ENCODE peak calls at places on chromosomes 5 and 9, in five cellular contexts. V is K562, U is stomach, Y is SK-N-SH, Q is HepG2. Z is an unnamed sample.

GRCh38 chr5:172005708-172006377 is 595 bp downstream of the FBXW11 start:
- DNase-seq in Q (peak; percentile 16), Y (peak; percentile 75), V (peak; percentile 27), U (peak; percentile 38), Z (no peak)

GRCh38 chr5:98773214-98773463 is 324 bp upstream of the RGMB start:
- DNase-seq in Q (no peak), Y (no peak), U (no peak), V (no peak), Z (no peak)

GRCh38 chr9:130682490-130683121 is 11.0 kb upstream of the EXOSC2 start:
- DNase-seq in Q (peak; percentile 62), Y (peak; percentile 89), U (peak; percentile 88), V (peak; percentile 71), Z (no peak)

GRCh38 chr5:89265511-89266169 is 382.7 kb upstream of the MEF2C start:
- DNase-seq in U (no peak), Y (no peak), Q (no peak), V (no peak), Z (no peak)

GRCh38 chr5:141848771-141849370 is 29.3 kb downstream of the PCDH1 start:
- DNase-seq in U (peak; percentile 80), Y (no peak), Q (peak; percentile 71), V (peak; percentile 71), Z (no peak)

GRCh38 chr5:24899180-24899579 is 254.4 kb upstream of the CDH10 start:
- DNase-seq in U (no peak), V (no peak), Y (no peak), Q (no peak), Z (no peak)

GRCh38 chr5:65512170-65512937 is 30.6 kb upstream of the ADAMTS6 start:
- DNase-seq in V (no peak), Y (no peak), Q (no peak), U (no peak), Z (no peak)

GRCh38 chr5:180049357-180049673 is 22.2 kb downstream of the RNF130 start:
- DNase-seq in Q (no peak), Y (peak; percentile 33), V (peak; percentile 36), U (no peak), Z (no peak)

GRCh38 chr9:98502311-98502975 is 206.3 kb downstream of the GABBR2 start:
- DNase-seq in U (no peak), Q (no peak), Y (no peak), V (no peak), Z (no peak)

GRCh38 chr9:134358968-134359319 is 32.7 kb downstream of the RXRA start:
- DNase-seq in Y (no peak), V (no peak), U (no peak), Q (no peak), Z (no peak)

GRCh38 chr9:129401623-129402340 is 219.1 kb downstream of the C9orf50 start:
- DNase-seq in Q (no peak), U (no peak), Y (no peak), V (peak; percentile 71), Z (no peak)

GRCh38 chr9:34651876-34652602 is at the start of gene IL11RA:
- DNase-seq in Q (peak; percentile 92), Y (no peak), V (peak; percentile 94), U (peak; percentile 69), Z (peak; percentile 96)

GRCh38 chr5:57082441-57083067 is 91.3 kb upstream of the GPBP1 start:
- DNase-seq in Q (peak; percentile 51), U (no peak), V (no peak), Y (peak; percentile 24), Z (no peak)

GRCh38 chr9:111993319-111993718 is 96.7 kb downstream of the UGCG start:
- DNase-seq in Y (no peak), V (no peak), Q (no peak), U (no peak), Z (no peak)

GRCh38 chr9:78436873-78437272 is 139.9 kb downstream of the PSAT1 start:
- DNase-seq in V (no peak), Q (no peak), Y (no peak), U (no peak), Z (no peak)

GRCh38 chr5:58294598-58295298 is 165.1 kb downstream of the PLK2 start:
- DNase-seq in U (no peak), Y (no peak), Q (no peak), V (no peak), Z (no peak)

GRCh38 chr9:14961372-14962068 is 51.3 kb upstream of the FREM1 start:
- DNase-seq in V (peak; percentile 11), U (no peak), Y (no peak), Q (peak; percentile 99), Z (no peak)

GRCh38 chr5:94281402-94281801 is 337.0 kb downstream of the KIAA0825 start:
- DNase-seq in Y (no peak), Q (no peak), U (no peak), V (no peak), Z (no peak)

GRCh38 chr5:92944903-92945629 is 636.0 kb downstream of the NR2F1-AS1 start:
- DNase-seq in V (no peak), U (no peak), Q (peak; percentile 83), Y (no peak), Z (no peak)

GRCh38 chr5:23704176-23704855 is 196.9 kb downstream of the PRDM9 start:
- DNase-seq in U (no peak), Y (no peak), Q (no peak), V (no peak), Z (no peak)

GRCh38 chr9:20683351-20684034 is 566 bp upstream of the FOCAD start:
- DNase-seq in Y (peak; percentile 45), Q (peak; percentile 25), U (peak; percentile 31), V (peak; percentile 18), Z (peak; percentile 93)

GRCh38 chr5:56751914-56752313 is 63.4 kb upstream of the MAP3K1 start:
- DNase-seq in Q (no peak), U (no peak), Y (no peak), V (no peak), Z (no peak)

GRCh38 chr9:21958833-21959232 is 35.4 kb downstream of the CDKN2A start:
- DNase-seq in Y (no peak), U (no peak), Q (no peak), V (no peak), Z (no peak)

GRCh38 chr5:146877783-146878470 is 630 bp downstream of the PPP2R2B start:
- DNase-seq in Y (peak; percentile 79), Q (no peak), V (no peak), U (no peak), Z (no peak)

DNA sequence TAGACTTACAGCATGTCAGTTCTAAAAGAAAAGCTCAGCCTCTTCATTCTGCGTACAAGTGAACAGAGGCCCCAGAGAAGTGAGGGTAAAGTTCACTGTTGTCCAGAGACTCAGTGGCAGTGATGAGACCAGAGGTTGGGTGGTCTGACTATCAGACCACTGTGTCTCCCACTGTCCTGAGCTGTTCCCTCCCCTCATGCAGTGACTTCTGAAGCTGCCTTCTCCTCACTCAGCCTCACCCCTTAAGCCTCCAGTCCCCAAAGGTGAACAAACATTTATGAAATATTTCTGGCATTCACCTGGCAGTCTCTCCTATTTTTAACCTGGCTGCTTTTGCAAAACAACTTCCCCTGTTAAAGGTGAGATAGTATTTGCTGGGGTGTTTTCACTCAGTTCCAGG is 54.7 kb downstream of the ABLIM3 start:
- DNase-seq in Y (no peak), V (no peak), U (no peak), Q (no peak), Z (no peak)
- H3K27ac ChIP-seq in Y (no peak overlapping the region), V (no peak overlapping the region), U (no peak overlapping the region), Q (no peak overlapping the region), Z (peak overlapping the region; percentile 29)

GRCh38 chr9:37466037-37466709 is 923 bp upstream of the ZBTB5 start:
- DNase-seq in Q (peak; percentile 25), V (peak; percentile 71), Y (peak; percentile 66), U (peak; percentile 74), Z (no peak)

GRCh38 chr9:37468620-37469019 is 3.4 kb upstream of the ZBTB5 start:
- DNase-seq in Y (no peak), V (no peak), Q (no peak), U (no peak), Z (no peak)

GRCh38 chr9:37464006-37464405 is 1.2 kb downstream of the ZBTB5 start:
- DNase-seq in Y (no peak), V (no peak), U (no peak), Q (no peak), Z (no peak)

GRCh38 chr9:37465249-37466036 is at the start of gene ZBTB5:
- DNase-seq in Y (peak; percentile 95), U (peak; percentile 99), V (peak; percentile 99), Q (peak; percentile 100), Z (peak; percentile 100)

DNA sequence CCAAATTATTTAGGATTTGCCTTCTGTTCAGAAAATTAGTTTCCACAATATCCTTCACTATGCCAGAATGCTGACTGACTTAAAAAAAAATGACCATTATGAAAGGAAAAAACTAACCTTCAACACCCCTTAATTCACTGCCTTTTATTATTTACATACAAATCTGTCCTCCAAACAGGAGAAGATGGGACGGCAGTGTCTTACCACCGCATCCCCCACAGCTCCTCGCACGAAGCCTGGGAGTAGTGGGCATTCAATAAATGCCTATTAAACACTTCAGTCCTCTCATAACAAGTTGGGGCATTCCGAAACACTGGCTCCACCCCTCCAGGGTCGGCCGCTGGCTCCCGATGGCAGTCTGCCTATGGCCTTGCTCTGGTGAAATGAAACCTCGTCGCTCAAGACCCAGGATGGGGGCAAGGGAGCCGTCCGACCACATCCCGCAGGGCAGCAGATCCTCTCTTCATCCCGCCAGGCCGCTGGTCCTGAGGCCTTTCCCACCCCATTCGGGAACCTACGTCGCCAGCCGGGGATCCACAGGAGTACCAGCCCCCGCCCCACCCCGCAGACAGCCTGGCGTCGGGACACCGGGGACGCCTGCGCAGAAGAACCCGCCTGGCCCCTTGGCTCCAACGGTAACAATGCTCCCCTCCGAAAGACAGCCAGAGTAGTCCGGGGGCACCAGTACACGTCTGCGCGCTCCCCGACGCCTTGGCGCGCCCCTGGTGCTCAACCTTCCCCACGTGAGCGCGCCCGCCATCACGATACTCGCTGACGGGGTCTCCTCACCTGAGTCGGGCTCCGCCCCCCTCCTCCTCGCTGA is 613 bp downstream of the ZBTB5 start:
- DNase-seq in V (no peak), Q (no peak), Y (no peak), U (peak; percentile 72), Z (peak; percentile 97)
- TF ChIP-seq POLR2AphosphoS5 in V (no peak), Q (no peak), Y (peak; percentile 62), U (no peak), Z (peak; percentile 51)

DNA sequence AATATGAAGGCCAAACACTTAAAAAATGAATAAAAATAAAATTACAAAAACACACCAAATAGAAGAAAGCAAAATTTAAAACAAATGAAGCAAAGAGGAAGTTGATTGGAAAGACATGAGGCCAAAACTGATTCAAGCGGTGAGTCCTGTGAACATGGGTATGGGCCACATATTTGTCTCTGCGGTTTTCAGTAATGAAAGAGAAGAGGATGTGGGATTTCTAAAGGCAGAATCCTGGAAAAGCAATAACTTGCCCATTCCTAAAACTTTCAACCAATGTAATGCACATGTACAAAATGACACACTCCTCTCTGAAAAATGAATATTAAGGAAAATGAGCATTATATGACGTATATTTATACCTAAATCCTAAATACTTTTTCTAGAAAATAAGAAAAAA is 263.7 kb downstream of the SEMA5A start:
- DNase-seq in V (no peak), Q (no peak), Y (no peak), U (no peak), Z (no peak)
- H3K27ac ChIP-seq in V (no peak overlapping the region), Q (no peak overlapping the region), Y (no peak overlapping the region), U (no peak overlapping the region), Z (no peak overlapping the region)

GRCh38 chr9:101524371-101524770 is 9.3 kb upstream of the RNF20 start:
- DNase-seq in V (no peak), Q (no peak), Y (no peak), U (no peak), Z (no peak)

GRCh38 chr9:101528015-101528414 is 5.6 kb upstream of the RNF20 start:
- DNase-seq in U (no peak), V (no peak), Y (no peak), Q (no peak), Z (no peak)

GRCh38 chr9:101527066-101527465 is 6.6 kb upstream of the RNF20 start:
- DNase-seq in U (no peak), Q (no peak), Y (no peak), V (no peak), Z (no peak)

GRCh38 chr9:101533334-101534187 is at the start of gene RNF20:
- DNase-seq in Y (peak; percentile 89), Q (peak; percentile 99), U (peak; percentile 100), V (peak; percentile 96), Z (peak; percentile 100)

GRCh38 chr9:101530076-101530711 is 3.5 kb upstream of the RNF20 start:
- DNase-seq in Y (peak; percentile 57), Q (peak; percentile 67), V (peak; percentile 78), U (peak; percentile 71), Z (no peak)
- TF ChIP-seq POLR2AphosphoS5 in Y (no peak), Q (no peak), V (no peak), U (no peak), Z (no peak)

Z was measured in esophagus muscularis mucosa.